ENCODE peak calls at places on chromosomes 13 and 19, in six cellular contexts. I is BJ, E is PC-9, U is GM23338, M is testis, Q is Caco-2. F is an unnamed sample.

GRCh38 chr13:97231118-97231831 is 9.1 kb downstream of the MBNL2 start:
- DNase-seq in I (no peak), E (no peak), U (no peak), M (no peak), Q (no peak), F (no peak)

GRCh38 chr13:32257649-32258048 is 57.5 kb downstream of the ZAR1L start:
- DNase-seq in I (no peak), E (no peak), U (no peak), M (no peak), Q (no peak), F (no peak)

GRCh38 chr19:43662487-43662886 is 7.5 kb downstream of the PLAUR start:
- DNase-seq in I (no peak), E (no peak), U (peak), M (no peak), Q (no peak), F (no peak)

GRCh38 chr19:54873990-54874389 is at the start of gene FCAR:
- DNase-seq in I (no peak), E (no peak), U (no peak), M (no peak), Q (no peak), F (no peak)

GRCh38 chr19:45177817-45178261 is at the start of gene TRAPPC6A:
- DNase-seq in I (no peak), E (peak), U (peak), M (no peak), Q (no peak), F (no peak)

GRCh38 chr19:55355213-55355821 is 798 bp upstream of the COX6B2 start:
- DNase-seq in I (no peak), E (no peak), U (peak), M (no peak), Q (no peak), F (no peak)

GRCh38 chr19:4676955-4677731 is 7.0 kb upstream of the MYDGF start:
- DNase-seq in I (no peak), E (no peak), U (peak), M (peak), Q (peak), F (no peak)

GRCh38 chr19:6677924-6678689 is 8.1 kb upstream of the TNFSF14 start:
- DNase-seq in I (no peak), E (no peak), U (peak), M (peak), Q (peak), F (no peak)

GRCh38 chr19:17423429-17424208 is 3.8 kb downstream of the MVB12A start:
- DNase-seq in I (no peak), E (no peak), U (no peak), M (no peak), Q (no peak), F (no peak)

GRCh38 chr13:26585136-26585535 is 27.7 kb downstream of the WASF3 start:
- DNase-seq in I (no peak), E (no peak), U (no peak), M (no peak), Q (no peak), F (no peak)

GRCh38 chr13:33744589-33745369 is 73.2 kb upstream of the RFC3 start:
- DNase-seq in I (no peak), E (no peak), U (no peak), M (peak), Q (no peak), F (no peak)

GRCh38 chr13:66159526-66159925 is 1070.6 kb downstream of the PCDH9 start:
- DNase-seq in I (no peak), E (no peak), U (no peak), M (no peak), Q (no peak), F (no peak)

GRCh38 chr13:95137096-95137495 is 164.2 kb downstream of the ABCC4 start:
- DNase-seq in I (no peak), E (no peak), U (no peak), M (no peak), Q (no peak), F (no peak)

GRCh38 chr19:31314849-31315620 is 34.2 kb downstream of the TSHZ3 start:
- DNase-seq in I (no peak), E (no peak), U (no peak), M (no peak), Q (no peak), F (no peak)

GRCh38 chr13:25840261-25840660 is 211.6 kb downstream of the SHISA2 start:
- DNase-seq in I (no peak), E (no peak), U (no peak), M (no peak), Q (no peak), F (no peak)

GRCh38 chr19:54029930-54030490 is 33.7 kb downstream of the VSTM1 start:
- DNase-seq in I (no peak), E (peak), U (peak), M (peak), Q (peak), F (no peak)

GRCh38 chr13:39455534-39456175 is 147.3 kb downstream of the LHFPL6 start:
- DNase-seq in I (no peak), E (no peak), U (no peak), M (no peak), Q (no peak), F (no peak)

GRCh38 chr13:79692846-79693245 is 211.9 kb downstream of the NDFIP2 start:
- DNase-seq in I (no peak), E (no peak), U (no peak), M (no peak), Q (no peak), F (no peak)

GRCh38 chr19:46834121-46834520 is 16.5 kb downstream of the AP2S1 start:
- DNase-seq in I (no peak), E (no peak), U (no peak), M (no peak), Q (no peak), F (no peak)

GRCh38 chr19:33441277-33441699 is 67.8 kb downstream of the CEBPG start:
- DNase-seq in I (no peak), E (no peak), U (no peak), M (no peak), Q (no peak), F (no peak)

GRCh38 chr13:29918845-29919244 is 68.4 kb upstream of the UBL3 start:
- DNase-seq in I (peak), E (peak), U (no peak), M (no peak), Q (no peak), F (no peak)

GRCh38 chr13:59873856-59874255 is 289.9 kb downstream of the DIAPH3 start:
- DNase-seq in I (no peak), E (no peak), U (no peak), M (no peak), Q (no peak), F (no peak)

GRCh38 chr19:32519023-32519422 is 62.0 kb upstream of the PDCD5 start:
- DNase-seq in I (no peak), E (no peak), U (no peak), M (no peak), Q (no peak), F (no peak)

GRCh38 chr13:75675421-75675820 is 39.3 kb downstream of the LMO7 start:
- DNase-seq in I (no peak), E (no peak), U (no peak), M (no peak), Q (no peak), F (no peak)

GRCh38 chr19:39843919-39844793 is 2.0 kb downstream of the FBL start:
- DNase-seq in I (no peak), E (no peak), U (peak), M (no peak), Q (peak), F (no peak)

GRCh38 chr19:2969104-2969504 is 8.3 kb upstream of the TLE6 start:
- DNase-seq in I (no peak), E (no peak), U (no peak), M (peak), Q (no peak), F (no peak)

GRCh38 chr13:81639984-81640582 is 1299.2 kb upstream of the SPRY2 start:
- DNase-seq in I (no peak), E (no peak), U (peak), M (peak), Q (peak), F (no peak)

GRCh38 chr13:20685042-20685441 is 18.5 kb upstream of the IL17D start:
- DNase-seq in I (no peak), E (no peak), U (no peak), M (no peak), Q (no peak), F (no peak)

GRCh38 chr19:47704024-47704423 is 9.2 kb upstream of the EHD2 start:
- DNase-seq in I (no peak), E (no peak), U (no peak), M (no peak), Q (no peak), F (no peak)

DNA sequence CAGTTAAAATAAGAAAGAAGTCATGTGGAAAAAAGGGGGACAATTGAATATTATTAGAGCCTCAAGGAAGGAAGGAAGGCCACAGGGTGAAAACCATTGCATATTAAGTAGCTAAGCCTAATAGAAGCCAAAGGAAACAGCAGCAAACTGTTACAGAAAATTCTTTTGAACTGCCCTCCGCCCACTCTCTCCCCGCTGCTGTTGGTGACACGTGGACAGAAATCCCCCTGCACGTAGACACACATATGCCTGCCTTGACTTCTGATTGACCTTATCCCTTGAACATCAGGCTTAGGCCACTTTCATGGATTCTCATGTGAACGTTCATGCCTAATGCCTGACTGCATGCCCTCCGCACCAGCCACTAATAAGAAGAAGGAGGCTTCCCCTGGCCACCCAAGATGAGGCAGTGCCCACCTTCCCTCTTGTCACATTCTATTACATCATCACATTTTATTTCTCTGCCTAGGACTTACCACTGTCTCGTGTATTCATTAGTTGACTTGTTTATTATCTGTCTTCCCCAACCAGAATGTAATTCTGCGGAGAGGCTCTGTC is 229.2 kb downstream of the KCNRG start:
- DNase-seq in I (no peak), E (peak), U (no peak), M (no peak), Q (no peak), F (no peak)
- TF ChIP-seq CTCF in I (no peak), E (no peak), U (no peak), M (no peak), Q (no peak), F (no peak)

DNA sequence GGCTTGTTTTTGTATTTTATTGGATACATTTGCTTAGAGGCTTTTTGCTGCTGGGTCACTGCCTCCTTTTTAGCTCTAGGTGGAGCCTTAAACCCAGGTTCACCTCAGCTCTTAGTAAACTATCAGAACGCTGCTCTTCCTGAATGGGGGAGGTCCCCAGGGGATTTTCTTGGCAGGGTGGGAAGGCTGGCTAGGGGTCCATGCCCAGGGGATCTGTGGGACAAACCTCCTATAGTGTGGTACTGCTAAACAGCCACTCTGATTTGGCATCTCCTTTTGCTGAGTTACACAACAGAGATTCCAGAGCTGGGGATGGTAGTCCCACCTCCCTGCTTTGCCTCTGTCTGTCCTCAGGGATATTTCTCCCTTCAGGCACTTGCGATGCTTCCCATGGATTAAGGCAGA is 204.9 kb downstream of the ZIC5 start:
- DNase-seq in I (no peak), E (no peak), U (peak), M (no peak), Q (peak), F (no peak)
- TF ChIP-seq CTCF in I (no peak), E (peak), U (peak), M (no peak), Q (peak), F (no peak)

GRCh38 chr13:110702089-110702488 is 3.8 kb downstream of the CARS2 start:
- DNase-seq in I (no peak), E (no peak), U (no peak), M (no peak), Q (no peak), F (no peak)

GRCh38 chr13:110706570-110707378 is 858 bp upstream of the CARS2 start:
- DNase-seq in I (no peak), E (no peak), U (no peak), M (no peak), Q (no peak), F (no peak)

GRCh38 chr13:110705356-110705825 is 525 bp downstream of the CARS2 start:
- DNase-seq in I (no peak), E (no peak), U (no peak), M (no peak), Q (no peak), F (no peak)

GRCh38 chr13:110702591-110703526 is 3.1 kb downstream of the CARS2 start:
- DNase-seq in I (no peak), E (no peak), U (no peak), M (no peak), Q (no peak), F (no peak)

DNA sequence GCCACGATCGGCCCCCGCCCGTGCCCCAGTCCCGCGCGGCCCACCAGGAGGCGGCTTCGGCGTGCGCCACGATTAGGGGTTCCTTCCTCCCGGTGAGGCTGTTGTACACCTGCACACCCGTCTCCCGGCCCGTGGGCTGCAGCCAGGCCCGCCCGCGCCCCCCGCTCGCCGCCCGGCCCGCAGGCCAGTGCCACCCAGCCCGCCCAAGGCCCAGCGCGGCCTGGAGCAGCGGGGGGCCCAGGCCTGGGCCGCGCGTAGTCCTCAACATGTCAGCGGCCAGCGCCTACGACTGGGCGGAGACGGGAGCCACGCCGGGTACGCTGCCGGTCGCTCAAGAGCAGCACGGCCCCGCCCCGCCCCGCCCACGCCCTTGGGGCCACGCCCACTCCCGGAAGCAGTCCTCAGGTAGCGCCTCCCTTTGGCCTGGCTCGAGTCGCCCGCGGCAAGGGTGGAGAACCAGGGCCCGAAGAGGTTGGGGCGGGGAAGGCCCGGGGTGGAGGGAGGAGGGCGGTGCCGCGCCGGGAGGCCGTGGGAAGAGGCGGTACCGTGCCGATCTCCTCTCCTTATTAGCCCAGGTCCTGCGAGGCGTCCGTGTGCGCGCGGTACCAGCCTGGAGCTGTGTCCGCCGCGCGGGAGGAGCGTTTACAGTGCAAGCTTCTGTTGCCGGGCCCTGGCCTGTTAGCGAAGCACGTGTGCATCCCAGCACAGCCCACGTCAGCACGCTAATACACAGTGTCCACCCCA is at the start of gene CARS2:
- DNase-seq in I (peak), E (peak), U (peak), M (peak), Q (peak), F (peak)
- TF ChIP-seq CTCF in I (peak), E (no peak), U (no peak), M (no peak), Q (no peak), F (no peak)

GRCh38 chr19:58183822-58184215 is 958 bp downstream of the ZNF274 start:
- DNase-seq in I (no peak), E (no peak), U (no peak), M (no peak), Q (no peak), F (no peak)

GRCh38 chr19:58182989-58183821 is at the start of gene ZNF274:
- DNase-seq in I (peak), E (peak), U (peak), M (peak), Q (peak), F (peak)

GRCh38 chr19:58182577-58182988 is 278 bp upstream of the ZNF274 start:
- DNase-seq in I (no peak), E (no peak), U (no peak), M (no peak), Q (no peak), F (no peak)

GRCh38 chr19:58181902-58182576 is 822 bp upstream of the ZNF274 start:
- DNase-seq in I (no peak), E (peak), U (peak), M (peak), Q (peak), F (peak)
- TF ChIP-seq CTCF in I (peak), E (peak), U (peak), M (peak), Q (peak), F (no peak)

GRCh38 chr13:46992383-46992952 is 95.6 kb upstream of the HTR2A start:
- DNase-seq in I (no peak), E (no peak), U (peak), M (peak), Q (peak), F (no peak)
- TF ChIP-seq CTCF in I (peak), E (peak), U (peak), M (no peak), Q (peak), F (no peak)

GRCh38 chr19:41859213-41859617 is 840 bp upstream of the RPS19 start:
- DNase-seq in I (no peak), E (no peak), U (no peak), M (no peak), Q (no peak), F (no peak)
- TF ChIP-seq CTCF in I (no peak), E (no peak), U (no peak), M (no peak), Q (no peak), F (no peak)